ENCODE peak calls at places on chromosomes 12 and 14, in seven cellular contexts. F is prostate gland; X is pancreas; M is CD4-positive, CD25-positive, alpha-beta regulatory T cell; Q is CD4-positive, alpha-beta memory T cell; Z is stomach; I is PC-3. C is an unnamed sample. For H3K27me3 and H3K4me1, the result is how much of the 10 kb centered on the place peaks cover.

GRCh38 chr14:64811676-64812075 is 68.0 kb downstream of the SPTB start:
- DNase-seq in F (no peak), X (no peak), M (no peak), Q (no peak), Z (no peak), I (peak), C (no peak)

GRCh38 chr14:54919330-54919729 is 16.7 kb upstream of the GCH1 start:
- DNase-seq in F (no peak), X (no peak), M (no peak), Q (no peak), Z (no peak), I (no peak), C (no peak)

GRCh38 chr14:61326847-61327246 is 5.5 kb downstream of the PRKCH start:
- DNase-seq in F (peak), X (no peak), M (no peak), Q (no peak), Z (peak), I (peak), C (peak)

GRCh38 chr12:106773945-106774807 is at the start of gene RIC8B:
- DNase-seq in F (peak), X (peak), M (peak), Q (peak), Z (peak), I (peak), C (peak)

GRCh38 chr14:91154851-91155625 is 41.2 kb downstream of the DGLUCY start:
- DNase-seq in F (peak), X (no peak), M (no peak), Q (no peak), Z (peak), I (peak), C (peak)

GRCh38 chr14:20934148-20934762 is 21.0 kb upstream of the RNASE2 start:
- DNase-seq in F (no peak), X (peak), M (peak), Q (peak), Z (peak), I (peak), C (no peak)

GRCh38 chr12:130478786-130479185 is 141.1 kb downstream of the PIWIL1 start:
- DNase-seq in F (no peak), X (no peak), M (no peak), Q (no peak), Z (no peak), I (no peak), C (no peak)

GRCh38 chr12:91958816-91959215 is 186.8 kb downstream of the BTG1 start:
- DNase-seq in F (no peak), X (no peak), M (no peak), Q (no peak), Z (no peak), I (peak), C (no peak)

GRCh38 chr14:31068235-31068634 is 42.1 kb upstream of the STRN3 start:
- DNase-seq in F (no peak), X (no peak), M (no peak), Q (no peak), Z (no peak), I (no peak), C (no peak)

GRCh38 chr14:100246809-100247428 is 8.0 kb downstream of the YY1 start:
- DNase-seq in F (no peak), X (no peak), M (peak), Q (peak), Z (no peak), I (peak), C (no peak)

GRCh38 chr12:71671311-71671710 is 7.2 kb downstream of the THAP2 start:
- DNase-seq in F (no peak), X (no peak), M (no peak), Q (no peak), Z (no peak), I (no peak), C (no peak)

GRCh38 chr14:104885973-104886689 is 21.1 kb downstream of the CEP170B start:
- DNase-seq in F (no peak), X (peak), M (no peak), Q (no peak), Z (no peak), I (no peak), C (peak)

GRCh38 chr12:80162177-80162576 is 62.8 kb downstream of the OTOGL start:
- DNase-seq in F (no peak), X (no peak), M (no peak), Q (no peak), Z (no peak), I (no peak), C (no peak)

GRCh38 chr12:76945867-76946266 is 67.0 kb upstream of the CSRP2 start:
- DNase-seq in F (no peak), X (no peak), M (no peak), Q (no peak), Z (no peak), I (peak), C (no peak)

GRCh38 chr12:90337018-90337417 is 618.0 kb downstream of the CCER1 start:
- DNase-seq in F (no peak), X (no peak), M (no peak), Q (no peak), Z (no peak), I (no peak), C (no peak)

GRCh38 chr12:111453071-111453989 is 47.6 kb downstream of the SH2B3 start:
- DNase-seq in F (no peak), X (no peak), M (no peak), Q (no peak), Z (peak), I (no peak), C (no peak)

GRCh38 chr14:26765768-26766550 is 168.1 kb upstream of the NOVA1 start:
- DNase-seq in F (no peak), X (no peak), M (no peak), Q (no peak), Z (no peak), I (peak), C (peak)

GRCh38 chr12:12839886-12840285 is 26.7 kb downstream of the DDX47 start:
- DNase-seq in F (no peak), X (no peak), M (no peak), Q (no peak), Z (peak), I (peak), C (no peak)

GRCh38 chr12:76636141-76636692 is 76.6 kb upstream of the OSBPL8 start:
- DNase-seq in F (no peak), X (no peak), M (no peak), Q (no peak), Z (no peak), I (peak), C (no peak)

GRCh38 chr12:91986084-91986483 is 159.6 kb downstream of the BTG1 start:
- DNase-seq in F (no peak), X (no peak), M (no peak), Q (no peak), Z (no peak), I (peak), C (no peak)

GRCh38 chr12:123389560-123390351 is 5.8 kb downstream of the KMT5A start:
- DNase-seq in F (peak), X (peak), M (peak), Q (peak), Z (peak), I (peak), C (peak)

GRCh38 chr12:111438501-111438900 is 32.8 kb downstream of the SH2B3 start:
- DNase-seq in F (no peak), X (peak), M (no peak), Q (peak), Z (peak), I (peak), C (no peak)

GRCh38 chr12:98895086-98895651 is 250.1 kb downstream of the APAF1 start:
- DNase-seq in F (no peak), X (peak), M (no peak), Q (no peak), Z (no peak), I (no peak), C (no peak)
- H3K27ac ChIP-seq in F (no peak), X (no peak), M (no peak), Q (no peak), Z (no peak), I (no peak), C (no peak)

DNA sequence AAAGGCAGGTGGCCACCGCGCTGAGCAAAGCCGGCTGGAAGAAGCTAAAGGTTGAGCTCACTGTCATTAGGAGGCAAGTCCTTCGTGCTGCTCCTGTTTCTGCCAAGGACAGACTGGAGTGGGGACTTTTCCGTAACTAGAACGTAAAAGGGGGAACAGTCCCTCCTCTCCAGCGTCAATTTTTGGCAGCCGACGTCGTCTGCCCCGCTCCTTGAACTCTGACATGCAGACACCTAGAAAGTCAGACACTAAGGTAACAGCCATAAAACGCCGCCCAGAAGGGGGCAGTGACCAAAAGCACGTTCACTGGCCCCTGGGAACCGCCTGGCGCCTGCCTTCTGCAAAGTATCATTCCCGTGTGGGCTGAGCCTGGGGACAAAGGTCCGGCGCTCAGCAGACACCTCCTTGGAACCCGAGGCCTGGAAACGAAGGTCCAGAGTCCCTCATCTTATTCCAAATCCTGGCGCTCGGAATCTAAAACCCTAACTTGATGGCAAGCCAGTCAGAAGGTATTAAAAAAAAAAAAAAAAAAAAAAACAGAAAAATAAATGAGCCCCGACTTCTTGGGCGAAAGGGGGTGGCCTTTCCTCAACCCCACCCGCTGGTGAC is 1.1 kb upstream of the LRP1 start:
- DNase-seq in F (peak), X (peak), M (peak), Q (peak), Z (peak), I (peak), C (peak)
- H3K27me3 ChIP-seq in F (under half), X (under half), M (under half), Q (under half), Z (under half), I (under half), C (under half)

GRCh38 chr12:96242597-96242996 is 48.4 kb downstream of the ELK3 start:
- DNase-seq in F (no peak), X (no peak), M (no peak), Q (no peak), Z (no peak), I (no peak), C (peak)

GRCh38 chr12:96240251-96240650 is 46.1 kb downstream of the ELK3 start:
- DNase-seq in F (no peak), X (no peak), M (no peak), Q (no peak), Z (no peak), I (no peak), C (no peak)

GRCh38 chr12:96239711-96240234 is 45.6 kb downstream of the ELK3 start:
- DNase-seq in F (no peak), X (no peak), M (no peak), Q (no peak), Z (no peak), I (no peak), C (peak)

GRCh38 chr12:96240656-96241055 is 46.5 kb downstream of the ELK3 start:
- DNase-seq in F (no peak), X (no peak), M (no peak), Q (no peak), Z (no peak), I (no peak), C (no peak)

GRCh38 chr12:96241484-96242256 is 47.5 kb downstream of the ELK3 start:
- DNase-seq in F (no peak), X (no peak), M (peak), Q (peak), Z (no peak), I (no peak), C (peak)
- H3K4me1 ChIP-seq in F (under half), X (under half), M (under half), Q (half or more), Z (half or more), I (under half), C (under half)

GRCh38 chr12:68246350-68246749 is 7.1 kb downstream of the IL22 start:
- DNase-seq in F (no peak), X (no peak), M (no peak), Q (no peak), Z (no peak), I (no peak), C (no peak)
- H3K27ac ChIP-seq in F (no peak), X (no peak), M (no peak), Q (no peak), Z (no peak), I (no peak), C (peak)

DNA sequence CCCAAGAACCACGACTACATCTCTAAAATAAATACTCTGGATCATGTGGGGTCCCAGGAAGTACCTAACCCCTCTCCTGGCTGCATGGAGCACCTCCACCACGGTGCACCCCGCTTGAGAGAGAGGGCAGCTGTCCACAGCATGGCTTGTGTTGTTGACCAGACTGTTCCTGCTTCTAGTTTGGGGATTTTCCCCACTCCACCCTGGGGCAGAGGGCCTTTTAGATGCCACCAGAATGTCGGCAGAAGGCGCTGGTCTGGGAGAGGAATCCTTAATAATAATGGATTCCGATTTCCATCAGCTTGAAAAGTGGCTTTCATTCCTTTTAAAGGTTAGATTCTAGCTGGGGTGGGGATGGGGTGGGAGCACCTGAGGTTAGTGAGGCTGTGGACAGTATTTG is 1.7 kb downstream of the ESRRB start:
- DNase-seq in F (no peak), X (no peak), M (no peak), Q (no peak), Z (no peak), I (no peak), C (no peak)
- H3K27me3 ChIP-seq in F (under half), X (under half), M (under half), Q (under half), Z (under half), I (half or more), C (under half)

DNA sequence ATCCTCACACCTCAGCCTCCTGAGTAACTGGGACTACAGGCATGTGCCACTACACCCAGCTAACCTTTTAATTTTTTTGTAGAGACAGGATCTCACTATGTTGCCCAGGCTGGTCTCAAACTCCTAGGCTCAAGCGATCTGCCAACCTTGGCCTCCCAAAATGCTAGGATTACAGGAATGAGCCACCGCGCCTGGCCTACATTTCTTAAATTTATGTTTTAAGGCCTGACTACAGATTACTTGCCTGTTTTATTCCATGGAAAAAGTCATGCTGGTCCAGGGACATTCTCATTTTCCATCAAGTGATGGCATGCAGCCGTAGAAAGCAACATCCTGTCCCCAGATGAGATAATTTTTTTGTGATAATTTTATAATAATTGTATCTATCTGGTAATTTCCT is 6.1 kb downstream of the CD9 start:
- DNase-seq in F (no peak), X (no peak), M (no peak), Q (no peak), Z (no peak), I (no peak), C (no peak)
- H3K4me1 ChIP-seq in F (half or more), X (under half), M (under half), Q (under half), Z (half or more), I (under half), C (under half)

GRCh38 chr14:57988445-57988844 is 122.6 kb upstream of the SLC35F4 start:
- DNase-seq in F (no peak), X (no peak), M (no peak), Q (no peak), Z (no peak), I (peak), C (no peak)
- H3K27ac ChIP-seq in F (no peak), X (no peak), M (no peak), Q (no peak), Z (no peak), I (no peak), C (no peak)